ENCODE peak calls at places on chromosomes 5 and 9, in seven cellular contexts. H, R, Y, X, K, D and I are unnamed samples.
A peak's percentile ranks its signal among the peaks of the same experiment; 100 is the strongest.

GRCh38 chr9:94921072-94921471 is 194.6 kb downstream of the AOPEP start:
- DNase-seq in H (no peak), R (peak; percentile 46), Y (peak; percentile 66), X (peak; percentile 84), K (no peak), D (peak; percentile 51), I (peak; percentile 86)

GRCh38 chr5:68770566-68770965 is 323.2 kb upstream of the SLC30A5 start:
- DNase-seq in H (no peak), R (no peak), Y (no peak), X (peak; percentile 9), K (no peak), D (no peak), I (no peak)

GRCh38 chr5:125835293-125836172 is 587.7 kb upstream of the GRAMD2B start:
- DNase-seq in H (peak; percentile 73), R (peak; percentile 87), Y (peak; percentile 77), X (peak; percentile 34), K (peak; percentile 67), D (peak; percentile 33), I (peak; percentile 2)

GRCh38 chr5:150209020-150209635 is 19.3 kb downstream of the SLC6A7 start:
- DNase-seq in H (no peak), R (no peak), Y (peak; percentile 42), X (peak; percentile 28), K (no peak), D (peak; percentile 83), I (peak; percentile 64)

GRCh38 chr5:179403426-179404147 is 58.3 kb upstream of the ADAMTS2 start:
- DNase-seq in H (no peak), R (peak; percentile 35), Y (no peak), X (no peak), K (no peak), D (no peak), I (no peak)

GRCh38 chr5:333945-334344 is 12.4 kb downstream of the AHRR start:
- DNase-seq in H (no peak), R (no peak), Y (no peak), X (no peak), K (no peak), D (no peak), I (peak; percentile 29)

GRCh38 chr9:14887149-14887548 is 23.1 kb downstream of the FREM1 start:
- DNase-seq in H (no peak), R (no peak), Y (no peak), X (no peak), K (peak; percentile 22), D (no peak), I (no peak)

GRCh38 chr9:89605181-89606048 is 603 bp downstream of the GADD45G start:
- DNase-seq in H (no peak), R (peak; percentile 84), Y (peak; percentile 44), X (peak; percentile 51), K (peak; percentile 31), D (peak; percentile 46), I (peak; percentile 89)

GRCh38 chr5:55231476-55232193 is 1.8 kb downstream of the CCNO start:
- DNase-seq in H (no peak), R (peak; percentile 71), Y (no peak), X (peak; percentile 8), K (no peak), D (no peak), I (peak; percentile 43)

GRCh38 chr9:75892168-75892901 is 1.9 kb downstream of the PCSK5 start:
- DNase-seq in H (no peak), R (peak; percentile 82), Y (peak; percentile 15), X (peak; percentile 57), K (peak; percentile 22), D (no peak), I (peak; percentile 23)

GRCh38 chr9:27426717-27427645 is 97.1 kb upstream of the IFNK start:
- DNase-seq in H (no peak), R (peak; percentile 71), Y (peak; percentile 9), X (no peak), K (no peak), D (peak; percentile 75), I (peak; percentile 36)

GRCh38 chr5:98843481-98843880 is 70.0 kb downstream of the RGMB start:
- DNase-seq in H (no peak), R (no peak), Y (no peak), X (no peak), K (no peak), D (no peak), I (no peak)

GRCh38 chr9:82565188-82565966 is 497.6 kb downstream of the RASEF start:
- DNase-seq in H (no peak), R (no peak), Y (peak; percentile 13), X (no peak), K (no peak), D (no peak), I (no peak)

GRCh38 chr5:143680672-143681259 is 131.2 kb upstream of the HMHB1 start:
- DNase-seq in H (no peak), R (no peak), Y (no peak), X (no peak), K (no peak), D (no peak), I (no peak)

GRCh38 chr9:126844085-126844484 is 16.4 kb upstream of the ZBTB34 start:
- DNase-seq in H (no peak), R (no peak), Y (peak; percentile 65), X (peak; percentile 58), K (no peak), D (peak; percentile 86), I (peak; percentile 92)

GRCh38 chr5:144141581-144141980 is 28.9 kb downstream of the YIPF5 start:
- DNase-seq in H (no peak), R (no peak), Y (no peak), X (peak; percentile 15), K (no peak), D (no peak), I (peak; percentile 19)

GRCh38 chr9:137456061-137456863 is 2.9 kb downstream of the NSMF start:
- DNase-seq in H (no peak), R (no peak), Y (peak; percentile 83), X (peak; percentile 81), K (no peak), D (no peak), I (no peak)

GRCh38 chr5:143066556-143067281 is 296.5 kb downstream of the ARHGAP26 start:
- DNase-seq in H (no peak), R (no peak), Y (no peak), X (no peak), K (no peak), D (no peak), I (peak; percentile 61)

GRCh38 chr9:93259490-93260289 is 75.8 kb downstream of the WNK2 start:
- DNase-seq in H (no peak), R (peak; percentile 41), Y (no peak), X (no peak), K (no peak), D (no peak), I (no peak)

GRCh38 chr9:89278997-89279739 is 31.8 kb upstream of the CKS2 start:
- DNase-seq in H (peak; percentile 74), R (no peak), Y (peak; percentile 89), X (peak; percentile 89), K (peak; percentile 36), D (peak; percentile 72), I (peak; percentile 78)

GRCh38 chr9:123654647-123655637 is 275.0 kb downstream of the DENND1A start:
- DNase-seq in H (no peak), R (no peak), Y (no peak), X (no peak), K (no peak), D (no peak), I (no peak)

GRCh38 chr9:89154651-89155336 is 23.8 kb downstream of the SHC3 start:
- DNase-seq in H (no peak), R (no peak), Y (peak; percentile 83), X (peak; percentile 77), K (no peak), D (peak; percentile 81), I (peak; percentile 91)

GRCh38 chr9:110332766-110333165 is 4.9 kb downstream of the TXNDC8 start:
- DNase-seq in H (no peak), R (no peak), Y (no peak), X (no peak), K (no peak), D (no peak), I (no peak)

GRCh38 chr5:78361226-78361993 is 993 bp downstream of the SCAMP1 start:
- DNase-seq in H (peak; percentile 77), R (peak; percentile 71), Y (peak; percentile 63), X (peak; percentile 60), K (peak; percentile 39), D (peak; percentile 71), I (peak; percentile 71)

GRCh38 chr5:76403963-76404693 is 1.0 kb downstream of the IQGAP2 start:
- DNase-seq in H (no peak), R (peak; percentile 94), Y (peak; percentile 12), X (no peak), K (peak; percentile 45), D (no peak), I (peak; percentile 11)

GRCh38 chr5:65874241-65874640 is 52.1 kb upstream of the ERBIN start:
- DNase-seq in H (no peak), R (no peak), Y (peak; percentile 55), X (peak; percentile 22), K (no peak), D (peak; percentile 85), I (peak; percentile 78)

GRCh38 chr5:78908173-78908901 is 76.8 kb downstream of the ARSB start:
- DNase-seq in H (no peak), R (peak; percentile 92), Y (peak; percentile 66), X (peak; percentile 81), K (peak; percentile 76), D (no peak), I (peak; percentile 55)

GRCh38 chr5:148541054-148541835 is 113.1 kb downstream of the HTR4 start:
- DNase-seq in H (no peak), R (no peak), Y (no peak), X (no peak), K (no peak), D (peak; percentile 7), I (no peak)

GRCh38 chr5:43400082-43400481 is 12.1 kb downstream of the CCL28 start:
- DNase-seq in H (no peak), R (no peak), Y (peak; percentile 63), X (peak; percentile 55), K (no peak), D (peak; percentile 37), I (peak; percentile 39)

GRCh38 chr5:137995077-137995746 is 37.7 kb downstream of the FAM13B start:
- DNase-seq in H (peak; percentile 16), R (no peak), Y (peak; percentile 78), X (peak; percentile 62), K (peak; percentile 15), D (peak; percentile 56), I (peak; percentile 60)

GRCh38 chr9:104927912-104928740 is at the start of gene ABCA1:
- DNase-seq in H (peak; percentile 93), R (peak; percentile 92), Y (peak; percentile 90), X (peak; percentile 88), K (peak; percentile 59), D (peak; percentile 46), I (peak; percentile 84)

GRCh38 chr9:109182940-109183798 is 16.1 kb upstream of the FRRS1L start:
- DNase-seq in H (peak; percentile 39), R (peak; percentile 79), Y (peak; percentile 49), X (peak; percentile 56), K (peak; percentile 62), D (peak; percentile 65), I (peak; percentile 51)

GRCh38 chr9:134738869-134739659 is 97.5 kb downstream of the COL5A1 start:
- DNase-seq in H (peak; percentile 23), R (peak; percentile 92), Y (peak; percentile 71), X (peak; percentile 68), K (peak; percentile 83), D (peak; percentile 62), I (peak; percentile 76)

GRCh38 chr9:115208503-115208902 is 90.5 kb upstream of the TNC start:
- DNase-seq in H (no peak), R (no peak), Y (peak; percentile 53), X (peak; percentile 77), K (no peak), D (no peak), I (peak; percentile 72)

GRCh38 chr9:100100268-100100667 is 1.2 kb downstream of the INVS start:
- DNase-seq in H (no peak), R (no peak), Y (no peak), X (no peak), K (no peak), D (no peak), I (no peak)

GRCh38 chr9:21804791-21805190 is 2.4 kb downstream of the MTAP start:
- DNase-seq in H (no peak), R (no peak), Y (no peak), X (no peak), K (no peak), D (no peak), I (peak; percentile 26)

GRCh38 chr5:133384903-133385302 is 227.4 kb downstream of the FSTL4 start:
- DNase-seq in H (no peak), R (peak; percentile 18), Y (no peak), X (no peak), K (no peak), D (no peak), I (no peak)